ENCODE peak calls at places on chromosome 9, in six cellular contexts. T is RWPE1, Q is activated B cell treated with CpG ODN at 0.5 μM for 24 hours, R is heart left ventricle, E is cardiac fibroblast, F is mucosa of descending colon. K is an unnamed sample.

GRCh38 chr9:134575817-134576176 is 65.8 kb upstream of the COL5A1 start:
- DNase-seq in T (no peak), Q (no peak), R (no peak), E (no peak), F (no peak), K (no peak)

GRCh38 chr9:123925161-123925560 is 4.8 kb downstream of the DENND1A start:
- DNase-seq in T (no peak), Q (no peak), R (no peak), E (no peak), F (no peak), K (no peak)

GRCh38 chr9:69951411-69951810 is 92.2 kb upstream of the MAMDC2 start:
- DNase-seq in T (no peak), Q (no peak), R (no peak), E (no peak), F (no peak), K (no peak)

GRCh38 chr9:81096667-81097066 is 592.7 kb downstream of the TLE1 start:
- DNase-seq in T (no peak), Q (no peak), R (no peak), E (no peak), F (no peak), K (no peak)

GRCh38 chr9:121809356-121810050 is 158.1 kb downstream of the DAB2IP start:
- DNase-seq in T (no peak), Q (no peak), R (no peak), E (no peak), F (no peak), K (no peak)

GRCh38 chr9:132806723-132807421 is 71.2 kb downstream of the AK8 start:
- DNase-seq in T (peak; percentile 30), Q (no peak), R (no peak), E (no peak), F (no peak), K (no peak)

GRCh38 chr9:133737774-133738038 is 446 bp downstream of the SARDH start:
- DNase-seq in T (no peak), Q (no peak), R (no peak), E (no peak), F (no peak), K (no peak)

GRCh38 chr9:134630393-134630790 is 11.2 kb upstream of the COL5A1 start:
- DNase-seq in T (no peak), Q (no peak), R (no peak), E (no peak), F (no peak), K (peak; percentile 40)

GRCh38 chr9:113526841-113527240 is 63.3 kb downstream of the RGS3 start:
- DNase-seq in T (no peak), Q (no peak), R (no peak), E (no peak), F (no peak), K (peak; percentile 10)

GRCh38 chr9:100575765-100576368 is 2.0 kb upstream of the CAVIN4 start:
- DNase-seq in T (no peak), Q (no peak), R (no peak), E (peak; percentile 58), F (no peak), K (no peak)

GRCh38 chr9:131654857-131655577 is 84.9 kb downstream of the RAPGEF1 start:
- DNase-seq in T (no peak), Q (no peak), R (no peak), E (no peak), F (peak; percentile 85), K (no peak)

GRCh38 chr9:130023147-130023787 is 19.7 kb downstream of the FNBP1 start:
- DNase-seq in T (no peak), Q (no peak), R (no peak), E (no peak), F (no peak), K (no peak)

GRCh38 chr9:63859475-63860215 is 1425.4 kb downstream of the FOXD4L5 start:
- DNase-seq in T (no peak), Q (no peak), R (peak; percentile 65), E (peak; percentile 13), F (peak; percentile 2), K (peak; percentile 46)

GRCh38 chr9:130994546-130995398 is 14.2 kb upstream of the LAMC3 start:
- DNase-seq in T (no peak), Q (no peak), R (no peak), E (no peak), F (no peak), K (no peak)

GRCh38 chr9:127917603-127918002 is 762 bp upstream of the ST6GALNAC4 start:
- DNase-seq in T (no peak), Q (peak; percentile 70), R (no peak), E (no peak), F (no peak), K (no peak)

GRCh38 chr9:136011703-136012496 is 50.7 kb upstream of the UBAC1 start:
- DNase-seq in T (no peak), Q (no peak), R (peak; percentile 89), E (peak; percentile 97), F (peak; percentile 56), K (peak; percentile 33)

GRCh38 chr9:130962418-130963316 is 23.6 kb upstream of the FIBCD1 start:
- DNase-seq in T (peak; percentile 100), Q (no peak), R (no peak), E (peak; percentile 93), F (no peak), K (no peak)

GRCh38 chr9:113632776-113633590 is 169.5 kb downstream of the RGS3 start:
- DNase-seq in T (no peak), Q (no peak), R (no peak), E (no peak), F (no peak), K (peak; percentile 52)

GRCh38 chr9:91515074-91515687 is 91.5 kb upstream of the NFIL3 start:
- DNase-seq in T (no peak), Q (no peak), R (peak; percentile 44), E (peak; percentile 87), F (peak; percentile 23), K (no peak)

GRCh38 chr9:124296094-124296493 is 38.3 kb downstream of the NEK6 start:
- DNase-seq in T (no peak), Q (no peak), R (no peak), E (no peak), F (no peak), K (no peak)

GRCh38 chr9:76741524-76741923 is 22.7 kb upstream of the PCA3 start:
- DNase-seq in T (no peak), Q (no peak), R (no peak), E (no peak), F (no peak), K (no peak)

GRCh38 chr9:136711751-136712689 is at the start of gene DIPK1B:
- DNase-seq in T (no peak), Q (no peak), R (no peak), E (no peak), F (no peak), K (no peak)

GRCh38 chr9:136551401-136552116 is 5.7 kb upstream of the NOTCH1 start:
- DNase-seq in T (peak; percentile 99), Q (no peak), R (peak; percentile 80), E (peak; percentile 78), F (peak; percentile 71), K (no peak)

GRCh38 chr9:76617510-76618194 is 146.6 kb upstream of the PCA3 start:
- DNase-seq in T (no peak), Q (no peak), R (no peak), E (no peak), F (peak; percentile 27), K (no peak)

GRCh38 chr9:77648458-77649108 is 461 bp upstream of the GNA14 start:
- DNase-seq in T (peak; percentile 47), Q (no peak), R (peak; percentile 63), E (peak; percentile 59), F (peak; percentile 75), K (no peak)

GRCh38 chr9:136324501-136325300 is 2.6 kb upstream of the GPSM1 start:
- DNase-seq in T (no peak), Q (no peak), R (no peak), E (no peak), F (no peak), K (no peak)

GRCh38 chr9:94611638-94612068 is 18.0 kb upstream of the FBP2 start:
- DNase-seq in T (no peak), Q (no peak), R (no peak), E (no peak), F (peak; percentile 40), K (no peak)

GRCh38 chr9:94612071-94612470 is 18.4 kb upstream of the FBP2 start:
- DNase-seq in T (no peak), Q (no peak), R (no peak), E (no peak), F (peak; percentile 55), K (no peak)

GRCh38 chr9:94610181-94610591 is 16.6 kb upstream of the FBP2 start:
- DNase-seq in T (no peak), Q (no peak), R (no peak), E (no peak), F (no peak), K (no peak)

GRCh38 chr9:94607340-94607695 is 13.7 kb upstream of the FBP2 start:
- DNase-seq in T (no peak), Q (no peak), R (no peak), E (no peak), F (peak; percentile 40), K (no peak)

DNA sequence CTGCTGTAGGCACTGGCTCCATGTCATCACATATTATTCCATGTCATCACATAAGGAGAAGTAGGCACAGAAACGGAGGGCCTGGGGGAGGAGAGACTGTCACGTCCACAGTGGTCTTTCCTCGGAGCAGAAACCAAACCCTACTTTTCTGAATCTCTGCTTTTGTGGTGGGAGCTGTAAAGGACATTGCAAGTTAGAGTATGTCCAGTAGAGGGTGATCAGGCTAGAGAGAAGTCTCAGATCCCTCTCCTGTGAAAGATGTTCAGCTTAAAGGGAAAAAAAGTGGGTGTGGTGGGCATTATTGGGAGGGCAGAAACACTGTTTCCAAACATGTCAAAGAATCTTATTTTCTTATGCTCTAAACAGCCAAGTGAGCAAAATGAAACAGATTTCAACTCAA is 19.4 kb upstream of the FBP2 start:
- DNase-seq in T (no peak), Q (no peak), R (no peak), E (no peak), F (no peak), K (no peak)
- TF ChIP-seq CTCF in T (no peak), Q (no peak), R (no peak), E (no peak), F (no peak), K (no peak)

DNA sequence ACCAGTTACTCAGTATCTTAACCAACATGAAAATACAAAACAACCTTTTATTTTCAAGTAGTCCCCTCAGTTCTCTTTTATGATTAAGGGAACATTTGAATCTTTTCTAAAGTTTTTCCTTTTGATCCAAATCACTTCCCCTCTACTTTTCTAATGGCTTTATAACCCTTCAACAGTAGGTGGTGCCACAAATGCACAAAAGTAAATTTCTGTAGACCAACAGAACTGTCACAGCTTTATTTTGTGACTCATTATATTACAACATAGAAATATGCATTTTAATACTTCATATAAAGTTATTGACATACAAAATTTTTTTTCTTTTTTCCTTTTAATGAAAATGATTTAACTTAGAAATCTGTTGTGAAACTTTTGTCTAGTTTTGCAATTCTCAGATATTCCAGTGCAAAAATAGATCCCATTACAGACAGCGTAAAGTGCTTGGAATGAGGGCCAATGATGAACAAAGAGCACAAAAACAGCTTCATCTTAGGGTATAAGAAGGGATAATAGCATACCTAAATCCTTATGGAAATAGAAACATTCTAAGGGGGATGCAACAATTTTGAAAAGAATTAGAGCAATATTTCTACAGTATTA is 17.0 kb downstream of the NIPSNAP3B start:
- DNase-seq in T (peak; percentile 63), Q (no peak), R (no peak), E (peak; percentile 56), F (no peak), K (no peak)
- TF ChIP-seq CTCF in T (peak; percentile 80), Q (peak; percentile 27), R (peak; percentile 35), E (peak; percentile 55), F (no peak), K (peak; percentile 81)

GRCh38 chr9:36793277-36793676 is 220.6 kb downstream of the MELK start:
- DNase-seq in T (no peak), Q (no peak), R (no peak), E (no peak), F (no peak), K (no peak)
- TF ChIP-seq CTCF in T (peak; percentile 29), Q (no peak), R (no peak), E (peak; percentile 31), F (no peak), K (peak; percentile 11)

GRCh38 chr9:88661759-88662158 is 126.8 kb downstream of the NXNL2 start:
- DNase-seq in T (no peak), Q (no peak), R (no peak), E (peak; percentile 38), F (no peak), K (no peak)
- TF ChIP-seq CTCF in T (no peak), Q (no peak), R (no peak), E (no peak), F (no peak), K (no peak)